ENCODE peak calls at places on chromosomes 2 and 18, in eight cellular contexts. One of them, this sample, is unnamed.

GRCh38 chr18:32362484-32362883 is 108.2 kb downstream of the GAREM1 start:
- DNase-seq in HCT116: no peak
- DNase-seq in stomach: no peak
- DNase-seq in NB4: no peak
- DNase-seq in prostate gland: no peak
- DNase-seq in GM12892: no peak
- DNase-seq in A549: no peak
- DNase-seq in uterus: no peak
- DNase-seq in this sample: no peak

GRCh38 chr18:44536619-44537018 is 144.1 kb upstream of the SETBP1 start:
- DNase-seq in NB4: no peak
- DNase-seq in prostate gland: no peak
- DNase-seq in GM12892: no peak
- DNase-seq in A549: no peak
- DNase-seq in uterus: no peak
- DNase-seq in stomach: no peak
- DNase-seq in HCT116: no peak
- DNase-seq in this sample: no peak

GRCh38 chr2:45851576-45852304 is 200.3 kb downstream of the PRKCE start:
- DNase-seq in prostate gland: peak
- DNase-seq in A549: peak
- DNase-seq in stomach: no peak
- DNase-seq in uterus: no peak
- DNase-seq in HCT116: no peak
- DNase-seq in GM12892: no peak
- DNase-seq in NB4: peak
- DNase-seq in this sample: peak

GRCh38 chr18:32760391-32760790 is 12.4 kb downstream of the KLHL14 start:
- DNase-seq in uterus: no peak
- DNase-seq in A549: no peak
- DNase-seq in stomach: no peak
- DNase-seq in prostate gland: no peak
- DNase-seq in HCT116: no peak
- DNase-seq in NB4: no peak
- DNase-seq in GM12892: no peak
- DNase-seq in this sample: no peak

GRCh38 chr2:101802329-101802728 is 104.8 kb downstream of the MAP4K4 start:
- DNase-seq in stomach: peak
- DNase-seq in uterus: no peak
- DNase-seq in prostate gland: no peak
- DNase-seq in HCT116: no peak
- DNase-seq in A549: no peak
- DNase-seq in GM12892: no peak
- DNase-seq in NB4: no peak
- DNase-seq in this sample: no peak

GRCh38 chr2:175309799-175310198 is 128.3 kb upstream of the ATP5MC3 start:
- DNase-seq in uterus: no peak
- DNase-seq in prostate gland: no peak
- DNase-seq in NB4: peak
- DNase-seq in GM12892: no peak
- DNase-seq in HCT116: peak
- DNase-seq in A549: peak
- DNase-seq in stomach: no peak
- DNase-seq in this sample: peak

GRCh38 chr2:217966399-217967068 is 36.3 kb downstream of the TNS1 start:
- DNase-seq in prostate gland: no peak
- DNase-seq in HCT116: no peak
- DNase-seq in uterus: no peak
- DNase-seq in GM12892: no peak
- DNase-seq in NB4: no peak
- DNase-seq in stomach: no peak
- DNase-seq in A549: no peak
- DNase-seq in this sample: no peak

GRCh38 chr2:202450785-202451184 is 74.7 kb downstream of the BMPR2 start:
- DNase-seq in stomach: no peak
- DNase-seq in NB4: no peak
- DNase-seq in uterus: no peak
- DNase-seq in prostate gland: no peak
- DNase-seq in HCT116: no peak
- DNase-seq in GM12892: no peak
- DNase-seq in A549: no peak
- DNase-seq in this sample: no peak

GRCh38 chr18:9175115-9175514 is 38.5 kb downstream of the ANKRD12 start:
- DNase-seq in HCT116: no peak
- DNase-seq in NB4: no peak
- DNase-seq in uterus: no peak
- DNase-seq in A549: no peak
- DNase-seq in prostate gland: no peak
- DNase-seq in GM12892: no peak
- DNase-seq in stomach: no peak
- DNase-seq in this sample: no peak

GRCh38 chr2:238099709-238100048 is 461 bp upstream of the ESPNL start:
- DNase-seq in HCT116: no peak
- DNase-seq in uterus: no peak
- DNase-seq in prostate gland: no peak
- DNase-seq in NB4: no peak
- DNase-seq in stomach: peak
- DNase-seq in GM12892: peak
- DNase-seq in A549: no peak
- DNase-seq in this sample: no peak

GRCh38 chr18:8121942-8122480 is 487.2 kb upstream of the RAB12 start:
- DNase-seq in stomach: no peak
- DNase-seq in prostate gland: no peak
- DNase-seq in GM12892: no peak
- DNase-seq in NB4: no peak
- DNase-seq in HCT116: peak
- DNase-seq in A549: no peak
- DNase-seq in uterus: no peak
- DNase-seq in this sample: no peak

GRCh38 chr18:46152436-46152807 is 48.2 kb downstream of the HAUS1 start:
- DNase-seq in A549: no peak
- DNase-seq in NB4: no peak
- DNase-seq in HCT116: no peak
- DNase-seq in stomach: no peak
- DNase-seq in GM12892: no peak
- DNase-seq in prostate gland: no peak
- DNase-seq in uterus: no peak
- DNase-seq in this sample: peak

GRCh38 chr2:73952499-73953446 is 26.1 kb downstream of the DGUOK start:
- DNase-seq in uterus: no peak
- DNase-seq in NB4: peak
- DNase-seq in stomach: no peak
- DNase-seq in A549: no peak
- DNase-seq in prostate gland: no peak
- DNase-seq in GM12892: no peak
- DNase-seq in HCT116: no peak
- DNase-seq in this sample: peak

GRCh38 chr18:23690505-23691068 is 1.3 kb downstream of the LAMA3 start:
- DNase-seq in A549: no peak
- DNase-seq in prostate gland: no peak
- DNase-seq in uterus: peak
- DNase-seq in NB4: no peak
- DNase-seq in stomach: no peak
- DNase-seq in GM12892: no peak
- DNase-seq in HCT116: no peak
- DNase-seq in this sample: no peak

GRCh38 chr18:23688528-23688927 is 725 bp upstream of the LAMA3 start:
- DNase-seq in GM12892: no peak
- DNase-seq in HCT116: no peak
- DNase-seq in NB4: no peak
- DNase-seq in prostate gland: no peak
- DNase-seq in uterus: no peak
- DNase-seq in stomach: no peak
- DNase-seq in A549: no peak
- DNase-seq in this sample: no peak

GRCh38 chr18:23689616-23690504 is 607 bp downstream of the LAMA3 start:
- DNase-seq in uterus: peak
- DNase-seq in NB4: no peak
- DNase-seq in HCT116: no peak
- DNase-seq in stomach: peak
- DNase-seq in GM12892: no peak
- DNase-seq in prostate gland: no peak
- DNase-seq in A549: peak
- DNase-seq in this sample: no peak

GRCh38 chr18:23684515-23685197 is 4.6 kb upstream of the LAMA3 start:
- DNase-seq in GM12892: no peak
- DNase-seq in stomach: no peak
- DNase-seq in NB4: no peak
- DNase-seq in A549: peak
- DNase-seq in uterus: peak
- DNase-seq in prostate gland: peak
- DNase-seq in HCT116: no peak
- DNase-seq in this sample: no peak

DNA sequence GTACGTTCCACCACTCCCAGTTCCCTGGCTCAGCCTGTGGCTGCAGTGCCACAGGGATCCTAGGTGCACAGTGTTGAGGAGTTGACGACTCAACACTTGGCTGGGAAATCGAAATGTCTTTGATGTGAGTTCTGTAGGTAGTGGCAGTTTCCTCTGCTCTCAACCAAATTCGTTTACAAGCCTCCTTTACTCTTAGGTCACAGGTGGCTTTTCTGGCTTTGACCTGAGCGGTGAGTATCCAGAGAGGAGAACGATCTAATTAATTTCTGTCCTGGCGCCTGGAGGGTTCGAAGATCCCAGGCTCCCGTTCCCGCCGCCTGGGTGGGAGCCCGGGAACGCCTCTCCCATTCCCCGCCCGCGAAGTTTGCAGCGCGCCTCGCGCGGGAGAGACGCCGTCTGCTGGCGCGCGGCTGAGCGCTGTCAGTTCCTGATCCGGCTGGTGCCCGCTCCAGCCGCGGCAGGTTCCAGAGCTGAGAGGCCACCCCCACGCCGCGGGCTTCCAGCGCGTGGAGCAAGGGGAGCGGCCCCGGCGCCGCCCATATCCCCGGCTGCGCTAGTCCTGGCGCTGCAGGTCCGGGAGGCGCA is at the start of gene LAMA3:
- DNase-seq in NB4: no peak
- DNase-seq in uterus: peak
- DNase-seq in HCT116: no peak
- DNase-seq in GM12892: no peak
- DNase-seq in prostate gland: peak
- DNase-seq in A549: peak
- DNase-seq in stomach: peak
- DNase-seq in this sample: peak
- TF ChIP-seq POLR2A in NB4: no peak
- TF ChIP-seq POLR2A in uterus: peak
- TF ChIP-seq POLR2A in HCT116: no peak
- TF ChIP-seq POLR2A in GM12892: no peak
- TF ChIP-seq POLR2A in prostate gland: peak
- TF ChIP-seq POLR2A in A549: peak
- TF ChIP-seq POLR2A in stomach: no peak
- TF ChIP-seq POLR2A in this sample: peak

GRCh38 chr2:161138429-161138828 is 21.8 kb upstream of the TANK start:
- DNase-seq in stomach: no peak
- DNase-seq in GM12892: no peak
- DNase-seq in uterus: no peak
- DNase-seq in HCT116: no peak
- DNase-seq in prostate gland: no peak
- DNase-seq in NB4: no peak
- DNase-seq in A549: no peak
- DNase-seq in this sample: no peak
- TF ChIP-seq POLR2A in stomach: no peak
- TF ChIP-seq POLR2A in GM12892: peak
- TF ChIP-seq POLR2A in uterus: no peak
- TF ChIP-seq POLR2A in HCT116: no peak
- TF ChIP-seq POLR2A in prostate gland: no peak
- TF ChIP-seq POLR2A in NB4: no peak
- TF ChIP-seq POLR2A in A549: no peak
- TF ChIP-seq POLR2A in this sample: no peak

GRCh38 chr2:86042256-86043168 is 63.2 kb downstream of the POLR1A start:
- DNase-seq in A549: no peak
- DNase-seq in HCT116: no peak
- DNase-seq in prostate gland: no peak
- DNase-seq in NB4: no peak
- DNase-seq in uterus: no peak
- DNase-seq in stomach: no peak
- DNase-seq in GM12892: no peak
- DNase-seq in this sample: no peak
- TF ChIP-seq POLR2A in A549: no peak
- TF ChIP-seq POLR2A in HCT116: no peak
- TF ChIP-seq POLR2A in prostate gland: no peak
- TF ChIP-seq POLR2A in NB4: no peak
- TF ChIP-seq POLR2A in uterus: no peak
- TF ChIP-seq POLR2A in stomach: no peak
- TF ChIP-seq POLR2A in GM12892: no peak
- TF ChIP-seq POLR2A in this sample: no peak

GRCh38 chr2:86562891-86563649 is at the start of gene CHMP3:
- DNase-seq in NB4: peak
- DNase-seq in stomach: peak
- DNase-seq in uterus: peak
- DNase-seq in prostate gland: peak
- DNase-seq in GM12892: peak
- DNase-seq in A549: peak
- DNase-seq in HCT116: peak
- DNase-seq in this sample: peak
- TF ChIP-seq POLR2A in NB4: peak
- TF ChIP-seq POLR2A in stomach: peak
- TF ChIP-seq POLR2A in uterus: peak
- TF ChIP-seq POLR2A in prostate gland: peak
- TF ChIP-seq POLR2A in GM12892: peak
- TF ChIP-seq POLR2A in A549: peak
- TF ChIP-seq POLR2A in HCT116: peak
- TF ChIP-seq POLR2A in this sample: peak

DNA sequence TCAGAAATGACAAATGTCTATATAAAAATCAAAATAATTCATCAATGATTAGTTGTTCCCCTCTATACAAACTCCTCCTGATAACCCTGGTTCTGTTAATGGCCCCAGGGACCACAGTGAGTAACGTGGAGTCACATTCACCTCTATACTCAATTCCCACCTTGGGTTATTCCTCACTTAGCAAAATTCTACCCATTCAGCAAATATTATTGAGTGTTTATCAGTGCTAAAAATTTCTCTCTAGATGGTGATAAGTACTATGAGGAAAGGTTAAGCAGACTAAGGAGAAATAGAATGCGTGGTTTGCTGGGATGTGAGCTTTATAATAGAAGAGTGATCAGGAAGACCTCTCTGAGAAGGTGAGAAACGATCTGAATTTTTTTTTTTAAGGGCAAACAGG is 1124.5 kb downstream of the BCL11A start:
- DNase-seq in uterus: no peak
- DNase-seq in A549: no peak
- DNase-seq in stomach: no peak
- DNase-seq in HCT116: no peak
- DNase-seq in GM12892: no peak
- DNase-seq in NB4: no peak
- DNase-seq in prostate gland: no peak
- DNase-seq in this sample: no peak
- TF ChIP-seq POLR2A in uterus: no peak
- TF ChIP-seq POLR2A in A549: no peak
- TF ChIP-seq POLR2A in stomach: no peak
- TF ChIP-seq POLR2A in HCT116: no peak
- TF ChIP-seq POLR2A in GM12892: no peak
- TF ChIP-seq POLR2A in NB4: no peak
- TF ChIP-seq POLR2A in prostate gland: no peak
- TF ChIP-seq POLR2A in this sample: no peak